ENCODE peak calls at places on chromosome 9, in four cellular contexts. One of them, this sample, is unnamed.

GRCh38 chr9:120733190-120733589 is 18.9 kb upstream of the MEGF9 start:
- DNase-seq in upper lobe of left lung: peak
- DNase-seq in ovary: no peak
- DNase-seq in stomach: peak
- DNase-seq in this sample: no peak

GRCh38 chr9:27701664-27702063 is 128.4 kb upstream of the C9orf72 start:
- DNase-seq in stomach: no peak
- DNase-seq in upper lobe of left lung: peak
- DNase-seq in ovary: peak
- DNase-seq in this sample: no peak

GRCh38 chr9:74784506-74784905 is 103.2 kb downstream of the TRPM6 start:
- DNase-seq in upper lobe of left lung: no peak
- DNase-seq in stomach: no peak
- DNase-seq in ovary: no peak
- DNase-seq in this sample: no peak

GRCh38 chr9:35834260-35835215 is 5.5 kb downstream of the TMEM8B start:
- DNase-seq in upper lobe of left lung: no peak
- DNase-seq in ovary: no peak
- DNase-seq in stomach: no peak
- DNase-seq in this sample: no peak

GRCh38 chr9:77944556-77945261 is 86.9 kb downstream of the GNAQ start:
- DNase-seq in stomach: no peak
- DNase-seq in upper lobe of left lung: peak
- DNase-seq in ovary: no peak
- DNase-seq in this sample: no peak

GRCh38 chr9:134519403-134520070 is 122.1 kb upstream of the COL5A1 start:
- DNase-seq in upper lobe of left lung: no peak
- DNase-seq in stomach: peak
- DNase-seq in ovary: no peak
- DNase-seq in this sample: no peak

GRCh38 chr9:24391095-24391494 is 154.6 kb downstream of the IZUMO3 start:
- DNase-seq in ovary: no peak
- DNase-seq in upper lobe of left lung: no peak
- DNase-seq in stomach: no peak
- DNase-seq in this sample: no peak

GRCh38 chr9:37529111-37529510 is 43.4 kb downstream of the POLR1E start:
- DNase-seq in ovary: no peak
- DNase-seq in upper lobe of left lung: no peak
- DNase-seq in stomach: peak
- DNase-seq in this sample: no peak

GRCh38 chr9:14895806-14896205 is 14.4 kb downstream of the FREM1 start:
- DNase-seq in stomach: no peak
- DNase-seq in ovary: no peak
- DNase-seq in upper lobe of left lung: no peak
- DNase-seq in this sample: no peak

GRCh38 chr9:88730780-88731179 is 195.8 kb downstream of the NXNL2 start:
- DNase-seq in ovary: no peak
- DNase-seq in upper lobe of left lung: no peak
- DNase-seq in stomach: no peak
- DNase-seq in this sample: no peak

GRCh38 chr9:114827658-114828360 is 22.0 kb upstream of the TNFSF15 start:
- DNase-seq in ovary: no peak
- DNase-seq in stomach: no peak
- DNase-seq in upper lobe of left lung: no peak
- DNase-seq in this sample: no peak

GRCh38 chr9:120654278-120654677 is 60.0 kb downstream of the MEGF9 start:
- DNase-seq in upper lobe of left lung: no peak
- DNase-seq in stomach: no peak
- DNase-seq in ovary: no peak
- DNase-seq in this sample: no peak

GRCh38 chr9:14106699-14107098 is 207.2 kb downstream of the NFIB start:
- DNase-seq in upper lobe of left lung: no peak
- DNase-seq in ovary: no peak
- DNase-seq in stomach: no peak
- DNase-seq in this sample: no peak

GRCh38 chr9:35798658-35799366 is 7.4 kb downstream of the NPR2 start:
- DNase-seq in ovary: no peak
- DNase-seq in upper lobe of left lung: no peak
- DNase-seq in stomach: no peak
- DNase-seq in this sample: no peak

GRCh38 chr9:110142868-110143866 is 64.8 kb downstream of the C9orf152 start:
- DNase-seq in stomach: no peak
- DNase-seq in upper lobe of left lung: no peak
- DNase-seq in ovary: no peak
- DNase-seq in this sample: no peak

GRCh38 chr9:79020266-79020665 is 551.5 kb upstream of the TLE4 start:
- DNase-seq in upper lobe of left lung: no peak
- DNase-seq in ovary: no peak
- DNase-seq in stomach: no peak
- DNase-seq in this sample: no peak

GRCh38 chr9:74117731-74118130 is 379.4 kb upstream of the RORB start:
- DNase-seq in stomach: no peak
- DNase-seq in upper lobe of left lung: no peak
- DNase-seq in ovary: no peak
- DNase-seq in this sample: no peak

GRCh38 chr9:70478963-70479641 is 64.6 kb upstream of the KLF9 start:
- DNase-seq in upper lobe of left lung: peak
- DNase-seq in stomach: peak
- DNase-seq in ovary: peak
- DNase-seq in this sample: peak

GRCh38 chr9:19057033-19057432 is 7.8 kb downstream of the RRAGA start:
- DNase-seq in ovary: no peak
- DNase-seq in upper lobe of left lung: no peak
- DNase-seq in stomach: no peak
- DNase-seq in this sample: no peak

GRCh38 chr9:16413509-16414016 is 456.9 kb downstream of the BNC2 start:
- DNase-seq in stomach: no peak
- DNase-seq in ovary: peak
- DNase-seq in upper lobe of left lung: no peak
- DNase-seq in this sample: no peak

GRCh38 chr9:34862043-34862442 is 96.0 kb upstream of the PHF24 start:
- DNase-seq in stomach: no peak
- DNase-seq in upper lobe of left lung: no peak
- DNase-seq in ovary: no peak
- DNase-seq in this sample: no peak

GRCh38 chr9:89256225-89256624 is 54.8 kb upstream of the CKS2 start:
- DNase-seq in upper lobe of left lung: no peak
- DNase-seq in ovary: no peak
- DNase-seq in stomach: no peak
- DNase-seq in this sample: no peak

GRCh38 chr9:96420468-96421219 is 2.5 kb upstream of the ZNF367 start:
- DNase-seq in upper lobe of left lung: no peak
- DNase-seq in ovary: peak
- DNase-seq in stomach: no peak
- DNase-seq in this sample: no peak

GRCh38 chr9:137479892-137480685 is 21.0 kb upstream of the NSMF start:
- DNase-seq in upper lobe of left lung: no peak
- DNase-seq in stomach: no peak
- DNase-seq in ovary: peak
- DNase-seq in this sample: peak

GRCh38 chr9:112354081-112354743 is 20.8 kb upstream of the PTBP3 start:
- DNase-seq in stomach: no peak
- DNase-seq in ovary: no peak
- DNase-seq in upper lobe of left lung: no peak
- DNase-seq in this sample: no peak

GRCh38 chr9:113919422-113919821 is 43.3 kb downstream of the ZNF618 start:
- DNase-seq in upper lobe of left lung: no peak
- DNase-seq in stomach: no peak
- DNase-seq in ovary: no peak
- DNase-seq in this sample: no peak

GRCh38 chr9:137241490-137242328 is 622 bp downstream of the TUBB4B start:
- DNase-seq in stomach: peak
- DNase-seq in upper lobe of left lung: peak
- DNase-seq in ovary: peak
- DNase-seq in this sample: no peak

GRCh38 chr9:111405701-111406100 is 75.7 kb upstream of the OR2K2 start:
- DNase-seq in ovary: no peak
- DNase-seq in upper lobe of left lung: no peak
- DNase-seq in stomach: no peak
- DNase-seq in this sample: no peak

GRCh38 chr9:93673271-93673843 is 97.0 kb downstream of the PHF2 start:
- DNase-seq in upper lobe of left lung: peak
- DNase-seq in stomach: peak
- DNase-seq in ovary: peak
- DNase-seq in this sample: peak

GRCh38 chr9:76594764-76595410 is 135.9 kb downstream of the GCNT1 start:
- DNase-seq in upper lobe of left lung: no peak
- DNase-seq in ovary: no peak
- DNase-seq in stomach: no peak
- DNase-seq in this sample: no peak

GRCh38 chr9:35658894-35659220 is 765 bp downstream of the CCDC107 start:
- DNase-seq in stomach: no peak
- DNase-seq in upper lobe of left lung: no peak
- DNase-seq in ovary: peak
- DNase-seq in this sample: no peak

GRCh38 chr9:8366161-8366926 is 566.8 kb upstream of the DMAC1 start:
- DNase-seq in upper lobe of left lung: no peak
- DNase-seq in stomach: no peak
- DNase-seq in ovary: no peak
- DNase-seq in this sample: no peak

GRCh38 chr9:38081356-38082108 is 12.5 kb upstream of the SHB start:
- DNase-seq in stomach: no peak
- DNase-seq in upper lobe of left lung: no peak
- DNase-seq in ovary: no peak
- DNase-seq in this sample: peak

GRCh38 chr9:89778100-89779085 is 173.6 kb downstream of the GADD45G start:
- DNase-seq in upper lobe of left lung: no peak
- DNase-seq in ovary: no peak
- DNase-seq in stomach: no peak
- DNase-seq in this sample: peak

GRCh38 chr9:129166962-129167557 is 11.0 kb downstream of the IER5L start:
- DNase-seq in ovary: peak
- DNase-seq in upper lobe of left lung: peak
- DNase-seq in stomach: peak
- DNase-seq in this sample: peak
- TF ChIP-seq POLR2A in ovary: peak
- TF ChIP-seq POLR2A in upper lobe of left lung: no peak
- TF ChIP-seq POLR2A in stomach: no peak
- TF ChIP-seq POLR2A in this sample: no peak

DNA sequence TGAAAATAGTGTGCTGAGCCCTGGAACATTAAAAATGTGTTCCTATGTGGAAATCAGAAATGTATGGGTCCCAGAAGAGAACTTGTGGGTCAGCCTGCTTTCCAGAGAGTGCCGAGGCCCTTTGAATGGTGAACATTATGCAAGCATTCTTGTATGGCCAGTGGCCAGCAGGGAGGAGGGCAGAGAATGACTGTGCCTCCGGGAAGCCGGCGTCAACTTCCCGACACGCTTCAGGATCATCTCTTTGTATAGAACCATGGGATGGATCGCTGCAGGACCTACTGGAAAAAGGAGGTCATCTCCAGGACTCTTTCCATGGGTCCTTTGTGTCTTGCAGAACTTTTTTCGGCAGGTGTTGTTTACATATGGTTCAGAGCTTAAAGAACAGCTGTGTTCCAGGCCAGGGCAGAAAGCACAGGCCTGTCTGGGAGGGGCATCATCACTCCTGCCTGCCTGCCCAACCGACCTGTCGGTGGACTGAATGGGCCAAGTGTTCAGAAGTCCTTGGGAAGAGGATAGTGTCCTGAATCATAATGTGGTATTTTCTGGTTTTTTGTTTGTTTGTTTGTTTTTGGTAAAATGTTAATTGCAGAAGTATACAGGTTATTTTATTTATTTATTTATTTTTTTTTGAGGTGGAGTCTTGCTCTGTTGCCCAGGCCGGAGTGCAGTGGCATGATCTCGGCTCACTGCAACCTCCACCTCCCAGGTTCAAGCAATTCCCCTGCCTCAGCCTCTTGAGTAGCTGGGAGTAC is 9.0 kb downstream of the PRRC2B start:
- DNase-seq in stomach: peak
- DNase-seq in ovary: peak
- DNase-seq in upper lobe of left lung: peak
- DNase-seq in this sample: peak
- TF ChIP-seq POLR2A in stomach: no peak
- TF ChIP-seq POLR2A in ovary: no peak
- TF ChIP-seq POLR2A in upper lobe of left lung: no peak
- TF ChIP-seq POLR2A in this sample: no peak

DNA sequence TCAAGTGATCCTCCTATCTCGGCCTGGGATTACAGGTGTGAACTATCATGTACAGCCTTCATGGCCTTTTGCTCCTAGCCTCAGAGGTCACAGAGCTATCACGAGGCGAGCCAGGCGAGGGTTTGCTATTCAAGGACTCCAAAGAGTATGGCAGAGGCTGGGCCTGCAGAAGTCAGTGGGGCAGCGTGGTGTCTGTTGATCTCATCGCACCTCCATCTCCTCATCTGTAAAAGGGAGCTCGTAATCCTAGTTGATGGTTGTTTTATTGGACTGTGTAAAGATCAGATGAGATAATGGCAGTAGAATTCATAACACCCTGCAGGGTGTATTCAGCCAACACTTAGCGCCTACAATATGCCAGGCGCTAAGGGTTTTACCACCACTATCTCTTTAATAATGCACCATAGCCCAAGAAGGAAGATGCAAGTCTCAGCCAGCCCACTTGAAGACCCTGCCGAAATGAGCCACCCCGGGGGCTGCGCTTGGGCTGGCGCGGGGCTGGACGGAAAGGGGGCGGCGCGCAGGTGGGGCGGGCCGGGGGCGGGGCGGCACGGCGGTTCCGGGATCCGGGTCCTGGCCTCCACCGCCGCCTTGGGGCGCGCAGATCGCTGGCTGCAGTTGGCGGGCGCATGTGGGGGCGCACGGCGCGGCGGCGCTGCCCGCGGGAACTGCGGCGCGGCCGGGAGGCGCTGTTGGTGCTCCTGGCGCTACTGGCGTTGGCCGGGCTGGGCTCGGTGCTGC is at the start of gene GALNT12:
- DNase-seq in upper lobe of left lung: no peak
- DNase-seq in stomach: peak
- DNase-seq in ovary: no peak
- DNase-seq in this sample: peak
- TF ChIP-seq POLR2A in upper lobe of left lung: no peak
- TF ChIP-seq POLR2A in stomach: no peak
- TF ChIP-seq POLR2A in ovary: no peak
- TF ChIP-seq POLR2A in this sample: no peak

GRCh38 chr9:69174645-69175487 is 789 bp downstream of the TJP2 start:
- DNase-seq in upper lobe of left lung: peak
- DNase-seq in ovary: peak
- DNase-seq in stomach: no peak
- DNase-seq in this sample: peak

GRCh38 chr9:69173891-69174644 is at the start of gene TJP2:
- DNase-seq in stomach: peak
- DNase-seq in upper lobe of left lung: peak
- DNase-seq in ovary: peak
- DNase-seq in this sample: peak

GRCh38 chr9:69172895-69173294 is 1.2 kb upstream of the TJP2 start:
- DNase-seq in stomach: no peak
- DNase-seq in upper lobe of left lung: no peak
- DNase-seq in ovary: no peak
- DNase-seq in this sample: no peak

GRCh38 chr9:69171517-69171916 is 2.6 kb upstream of the TJP2 start:
- DNase-seq in ovary: no peak
- DNase-seq in upper lobe of left lung: no peak
- DNase-seq in stomach: no peak
- DNase-seq in this sample: no peak

GRCh38 chr9:69173497-69173890 is 583 bp upstream of the TJP2 start:
- DNase-seq in upper lobe of left lung: no peak
- DNase-seq in stomach: no peak
- DNase-seq in ovary: no peak
- DNase-seq in this sample: no peak
- TF ChIP-seq POLR2A in upper lobe of left lung: no peak
- TF ChIP-seq POLR2A in stomach: no peak
- TF ChIP-seq POLR2A in ovary: no peak
- TF ChIP-seq POLR2A in this sample: no peak

This sample was measured in suprapubic skin.